ENCODE peak calls at places on chromosomes 16 and 17, in five cellular contexts. W, Z, C, A and F are unnamed samples.
A peak's percentile ranks its signal among the peaks of the same experiment; 100 is the strongest.

GRCh38 chr17:78891406-78892061 is 11.5 kb downstream of the CEP295NL start:
- DNase-seq in W (no peak), C (no peak), A (no peak), Z (no peak), F (no peak)

GRCh38 chr16:2501938-2502900 is 11.5 kb upstream of the ATP6V0C start:
- DNase-seq in Z (no peak), W (no peak), C (no peak), A (no peak), F (no peak)

GRCh38 chr16:27967169-27967568 is 96.3 kb downstream of the GSG1L start:
- DNase-seq in C (no peak), W (no peak), Z (no peak), A (no peak), F (no peak)

GRCh38 chr17:38703742-38704644 is 1.1 kb upstream of the MLLT6 start:
- DNase-seq in A (peak; percentile 96), Z (peak; percentile 94), W (peak; percentile 84), C (peak; percentile 95), F (peak; percentile 95)

GRCh38 chr17:27577884-27578717 is 52.9 kb upstream of the LGALS9 start:
- DNase-seq in W (no peak), Z (no peak), C (no peak), A (peak; percentile 15), F (no peak)

GRCh38 chr16:75071621-75072020 is 45.0 kb downstream of the LDHD start:
- DNase-seq in A (no peak), W (no peak), C (no peak), Z (no peak), F (no peak)

GRCh38 chr17:38453951-38454421 is 25.7 kb downstream of the ARHGAP23 start:
- DNase-seq in W (peak; percentile 45), A (no peak), Z (no peak), C (peak; percentile 55), F (peak; percentile 57)

GRCh38 chr17:14387036-14387435 is 86.2 kb downstream of the HS3ST3B1 start:
- DNase-seq in W (no peak), C (no peak), A (no peak), Z (no peak), F (no peak)

GRCh38 chr16:4970010-4970409 is 11.9 kb downstream of the SEC14L5 start:
- DNase-seq in Z (no peak), W (peak; percentile 76), C (no peak), A (no peak), F (no peak)

GRCh38 chr17:42333053-42333452 is 44.8 kb downstream of the STAT5A start:
- DNase-seq in W (no peak), C (no peak), A (peak; percentile 82), Z (no peak), F (no peak)

GRCh38 chr17:1201132-1201702 is 21.4 kb upstream of the ABR start:
- DNase-seq in A (peak; percentile 80), Z (no peak), W (no peak), C (no peak), F (no peak)

GRCh38 chr17:42098747-42099399 is 600 bp upstream of the ZNF385C start:
- DNase-seq in A (no peak), Z (no peak), C (peak; percentile 66), W (peak; percentile 35), F (no peak)

GRCh38 chr16:70685061-70685937 is 554 bp downstream of the MTSS2 start:
- DNase-seq in W (no peak), A (no peak), C (peak; percentile 70), Z (no peak), F (no peak)

GRCh38 chr17:64057701-64058263 is 37.3 kb upstream of the ICAM2 start:
- DNase-seq in Z (no peak), C (no peak), A (no peak), W (no peak), F (no peak)

GRCh38 chr16:14199624-14200023 is 128.5 kb downstream of the MRTFB start:
- DNase-seq in C (no peak), W (no peak), Z (no peak), A (no peak), F (no peak)

GRCh38 chr16:56814537-56815432 is 50.2 kb upstream of the SLC12A3 start:
- DNase-seq in Z (no peak), A (no peak), W (peak; percentile 44), C (no peak), F (peak; percentile 24)

GRCh38 chr16:67284699-67285646 is 5.6 kb downstream of the PLEKHG4 start:
- DNase-seq in A (peak; percentile 29), W (peak; percentile 82), C (no peak), Z (peak; percentile 24), F (peak; percentile 63)
- TF ChIP-seq CTCF in A (peak; percentile 39), W (peak; percentile 63), C (no peak), Z (peak; percentile 25), F (peak; percentile 49)

GRCh38 chr17:81426676-81427445 is 31.6 kb downstream of the BAHCC1 start:
- DNase-seq in C (no peak), Z (no peak), W (no peak), A (no peak), F (no peak)
- TF ChIP-seq CTCF in C (no peak), Z (no peak), W (no peak), A (no peak), F (no peak)

DNA sequence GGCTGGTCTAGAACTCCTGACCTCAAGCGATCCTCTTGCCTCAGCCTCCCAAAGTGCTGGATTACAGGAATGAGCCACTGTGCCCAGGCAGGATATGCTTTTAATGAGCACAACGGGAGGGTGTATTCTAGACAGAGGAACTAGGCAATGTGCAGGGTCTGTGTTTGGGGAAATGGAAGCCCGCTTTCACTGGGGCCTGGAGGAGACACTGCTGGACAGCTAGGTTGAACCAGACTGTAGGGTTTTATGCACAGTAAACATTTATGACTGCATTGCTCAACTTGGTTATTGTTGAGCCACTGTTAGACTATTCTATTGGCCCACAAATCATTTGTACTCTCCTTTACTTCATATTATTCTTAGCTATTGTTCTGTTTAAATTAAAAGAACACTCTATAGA is 10.2 kb upstream of the SIAH1 start:
- DNase-seq in Z (no peak), A (no peak), C (no peak), W (no peak), F (no peak)
- TF ChIP-seq CTCF in Z (no peak), A (no peak), C (no peak), W (no peak), F (no peak)

GRCh38 chr17:30720013-30720471 is 104.5 kb downstream of the CRLF3 start:
- DNase-seq in Z (peak; percentile 26), C (peak; percentile 21), W (no peak), A (no peak), F (no peak)

GRCh38 chr17:30717290-30718098 is 107.0 kb downstream of the CRLF3 start:
- DNase-seq in Z (peak; percentile 9), C (peak; percentile 10), A (no peak), W (no peak), F (no peak)

DNA sequence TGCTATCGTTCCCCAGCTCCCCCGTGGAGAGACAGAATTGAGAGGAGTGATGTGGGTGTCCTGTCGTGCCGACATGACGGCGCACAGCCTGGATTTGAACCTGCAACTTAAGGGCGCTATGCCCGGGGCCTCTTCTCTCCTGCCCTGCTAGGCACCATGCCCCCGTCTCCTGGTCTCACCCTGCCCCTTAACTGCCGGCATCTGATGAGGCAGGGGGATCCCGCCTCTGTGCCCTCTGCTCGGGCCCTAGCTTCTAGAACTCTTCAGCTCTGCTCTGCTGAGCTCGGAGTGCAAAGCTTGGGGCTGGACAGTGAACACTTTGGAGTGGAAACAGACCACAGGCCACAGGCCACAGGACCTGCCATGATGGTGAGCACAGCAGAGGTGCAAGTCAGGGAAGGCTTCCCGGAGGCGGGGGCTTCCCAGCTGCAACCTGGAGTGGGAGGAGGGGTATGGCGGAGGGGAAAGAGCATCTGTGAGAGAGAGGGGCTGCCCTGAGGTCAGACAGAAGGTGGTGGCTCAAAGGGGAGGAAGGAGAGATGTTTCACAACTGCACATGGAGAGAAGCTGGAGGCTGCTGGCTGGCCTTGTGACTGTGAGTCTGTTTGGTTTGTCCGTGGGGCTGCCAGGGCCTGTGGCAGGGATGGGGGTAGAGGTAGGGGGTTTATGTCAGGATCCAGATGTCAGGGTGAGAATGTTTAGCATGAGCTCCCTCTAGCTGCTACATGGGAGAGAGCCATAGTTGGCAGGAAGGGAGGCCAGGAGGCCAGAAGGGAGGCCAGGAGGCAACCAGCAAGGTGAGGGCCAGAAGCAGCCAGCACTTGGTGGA is 107.8 kb downstream of the CRLF3 start:
- DNase-seq in C (peak; percentile 17), A (no peak), Z (peak; percentile 40), W (no peak), F (no peak)
- TF ChIP-seq CTCF in C (no peak), A (no peak), Z (no peak), W (peak; percentile 31), F (no peak)